ENCODE peak calls at places on chromosome 10, in eight cellular contexts. D is PC-9; V is suprapubic skin; L is fibroblast of mammary gland; A is left lung; W is Calu3; P is CD8-positive, alpha-beta T cell; M is A549. H is an unnamed sample.

GRCh38 chr10:35637456-35637855 is 4.6 kb downstream of the FZD8 start:
- DNase-seq in D (no peak), V (no peak), L (no peak), A (no peak), W (no peak), P (no peak), M (no peak), H (no peak)

GRCh38 chr10:47025540-47026300 is 114.5 kb downstream of the PTPN20 start:
- DNase-seq in D (no peak), V (peak), L (peak), A (peak), W (no peak), P (no peak), M (no peak), H (no peak)

GRCh38 chr10:132617781-132618052 is 80.1 kb downstream of the INPP5A start:
- DNase-seq in D (no peak), V (no peak), L (no peak), A (no peak), W (no peak), P (no peak), M (no peak), H (no peak)

GRCh38 chr10:123459371-123460224 is 206.6 kb upstream of the GPR26 start:
- DNase-seq in D (no peak), V (no peak), L (no peak), A (no peak), W (no peak), P (no peak), M (no peak), H (no peak)

GRCh38 chr10:21260060-21260792 is 265.3 kb downstream of the SKIDA1 start:
- DNase-seq in D (no peak), V (no peak), L (peak), A (no peak), W (no peak), P (no peak), M (no peak), H (no peak)

GRCh38 chr10:59885430-59886134 is 20.8 kb downstream of the CCDC6 start:
- DNase-seq in D (no peak), V (no peak), L (no peak), A (no peak), W (no peak), P (no peak), M (no peak), H (no peak)

GRCh38 chr10:116146374-116146773 is 126.6 kb downstream of the GFRA1 start:
- DNase-seq in D (no peak), V (no peak), L (peak), A (no peak), W (no peak), P (no peak), M (no peak), H (no peak)

GRCh38 chr10:103241262-103242011 is 4.2 kb upstream of the RPEL1 start:
- DNase-seq in D (peak), V (peak), L (peak), A (peak), W (peak), P (no peak), M (peak), H (no peak)

GRCh38 chr10:178208-178607 is 43.0 kb downstream of the ZMYND11 start:
- DNase-seq in D (no peak), V (no peak), L (peak), A (no peak), W (no peak), P (no peak), M (peak), H (peak)

GRCh38 chr10:30842185-30842584 is 189.5 kb downstream of the ZNF438 start:
- DNase-seq in D (no peak), V (no peak), L (no peak), A (no peak), W (no peak), P (no peak), M (no peak), H (no peak)
- TF ChIP-seq CTCF in D (no peak), V (no peak), L (peak), A (no peak), W (no peak), P (no peak), M (no peak), H (no peak)

DNA sequence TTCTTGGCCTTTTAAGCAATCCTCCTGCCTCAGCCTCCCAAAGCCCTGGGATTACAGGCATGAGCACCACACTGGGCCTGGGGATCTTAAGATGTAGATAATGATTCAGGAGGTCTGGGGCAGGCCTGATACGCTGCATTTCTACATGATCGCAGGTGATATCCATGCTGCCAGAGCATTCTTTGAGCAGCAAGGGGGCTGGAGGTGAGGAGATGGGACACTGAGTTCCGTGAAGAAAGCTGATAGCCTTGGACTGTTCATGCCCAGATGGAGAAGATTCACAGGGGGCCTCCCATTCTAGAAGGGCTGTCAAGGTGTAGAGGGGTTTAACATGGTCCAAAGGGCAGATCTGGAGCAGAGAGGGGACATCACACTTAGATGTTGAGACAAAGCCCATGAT is 480.3 kb downstream of the RPS24 start:
- DNase-seq in D (no peak), V (no peak), L (no peak), A (no peak), W (no peak), P (no peak), M (no peak), H (no peak)
- TF ChIP-seq CTCF in D (no peak), V (no peak), L (no peak), A (no peak), W (no peak), P (no peak), M (no peak), H (no peak)

GRCh38 chr10:94443549-94443948 is 41.2 kb downstream of the TBC1D12 start:
- DNase-seq in D (no peak), V (no peak), L (no peak), A (no peak), W (no peak), P (no peak), M (no peak), H (no peak)

GRCh38 chr10:94443052-94443451 is 40.7 kb downstream of the TBC1D12 start:
- DNase-seq in D (no peak), V (no peak), L (no peak), A (no peak), W (no peak), P (no peak), M (no peak), H (no peak)

GRCh38 chr10:94440096-94440495 is 37.8 kb downstream of the TBC1D12 start:
- DNase-seq in D (no peak), V (no peak), L (no peak), A (no peak), W (no peak), P (no peak), M (no peak), H (no peak)

DNA sequence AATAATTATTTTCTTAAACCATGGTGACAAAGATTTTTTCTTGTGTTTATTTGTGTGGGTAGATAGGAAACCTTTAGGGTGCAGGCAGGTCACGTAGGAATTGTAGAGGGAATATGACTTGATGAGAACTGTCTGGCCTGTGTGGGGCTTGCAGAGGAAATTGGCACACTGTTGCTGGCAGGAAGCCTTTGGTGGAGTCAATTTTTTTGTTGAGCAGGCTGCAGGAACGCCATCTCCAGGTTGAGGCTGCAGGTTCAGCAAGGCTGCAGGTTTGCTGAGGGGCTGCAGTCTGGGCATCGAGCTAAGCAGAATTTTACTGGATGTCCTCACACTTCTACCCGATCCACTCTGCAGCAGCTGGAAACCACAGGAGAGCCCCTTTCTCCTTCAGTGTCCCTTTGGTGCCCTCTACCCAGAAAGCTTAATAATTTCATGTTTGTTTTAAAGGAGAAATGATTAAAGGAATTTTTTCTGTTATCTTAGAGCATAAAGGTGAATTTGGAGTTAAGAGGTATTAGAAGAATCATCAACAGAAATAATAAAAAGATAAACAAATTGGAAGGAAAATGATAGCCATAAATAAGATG is 37.0 kb downstream of the TBC1D12 start:
- DNase-seq in D (no peak), V (no peak), L (peak), A (no peak), W (peak), P (no peak), M (peak), H (no peak)
- TF ChIP-seq CTCF in D (no peak), V (no peak), L (no peak), A (no peak), W (no peak), P (no peak), M (no peak), H (peak)

GRCh38 chr10:92420554-92421275 is 129.7 kb downstream of the MARCHF5 start:
- DNase-seq in D (no peak), V (no peak), L (no peak), A (peak), W (no peak), P (no peak), M (no peak), H (no peak)

GRCh38 chr10:92421550-92421949 is 130.6 kb downstream of the MARCHF5 start:
- DNase-seq in D (no peak), V (no peak), L (no peak), A (no peak), W (no peak), P (no peak), M (no peak), H (no peak)

GRCh38 chr10:92418891-92419290 is 127.9 kb downstream of the MARCHF5 start:
- DNase-seq in D (no peak), V (no peak), L (no peak), A (no peak), W (no peak), P (no peak), M (no peak), H (no peak)

GRCh38 chr10:92418221-92418620 is 127.3 kb downstream of the MARCHF5 start:
- DNase-seq in D (no peak), V (no peak), L (no peak), A (no peak), W (no peak), P (no peak), M (no peak), H (no peak)

GRCh38 chr10:92419740-92420553 is 129.0 kb downstream of the MARCHF5 start:
- DNase-seq in D (no peak), V (no peak), L (peak), A (peak), W (no peak), P (no peak), M (no peak), H (no peak)
- TF ChIP-seq CTCF in D (no peak), V (no peak), L (peak), A (peak), W (no peak), P (no peak), M (no peak), H (peak)

GRCh38 chr10:102064868-102065560 is at the start of gene HPS6:
- DNase-seq in D (peak), V (peak), L (peak), A (peak), W (peak), P (peak), M (peak), H (peak)
- TF ChIP-seq CTCF in D (no peak), V (no peak), L (no peak), A (no peak), W (no peak), P (no peak), M (peak), H (peak)

DNA sequence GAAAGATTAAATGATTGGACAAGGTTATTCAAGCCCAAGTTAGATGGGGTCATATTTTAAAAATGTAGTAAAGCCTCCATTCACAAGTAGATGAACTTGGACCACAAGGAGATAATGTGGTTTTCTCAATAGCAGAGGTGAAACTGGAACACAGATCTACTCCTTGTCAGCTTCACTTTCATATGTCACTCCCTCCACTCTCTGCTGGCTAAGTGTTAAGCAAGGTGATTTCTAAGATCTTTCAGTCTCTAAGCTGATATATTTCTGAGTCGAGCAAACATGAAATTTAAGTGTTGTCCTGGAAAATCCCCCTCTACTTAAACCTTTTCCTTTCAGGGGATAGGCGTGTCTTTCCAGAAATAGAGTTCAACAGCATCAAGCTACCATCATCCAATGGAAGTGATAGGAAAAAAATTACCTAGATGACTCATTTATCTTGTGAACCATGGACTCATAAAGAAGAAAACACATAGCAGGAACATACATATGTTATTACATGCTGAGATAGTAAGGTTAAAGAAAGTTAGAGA is 275.0 kb downstream of the PTEN start:
- DNase-seq in D (no peak), V (no peak), L (no peak), A (no peak), W (no peak), P (no peak), M (no peak), H (no peak)
- TF ChIP-seq CTCF in D (no peak), V (no peak), L (no peak), A (no peak), W (no peak), P (no peak), M (no peak), H (no peak)

GRCh38 chr10:22742678-22743077 is 28.3 kb upstream of the PIP4K2A start:
- DNase-seq in D (no peak), V (no peak), L (no peak), A (no peak), W (no peak), P (no peak), M (no peak), H (no peak)

GRCh38 chr10:22737587-22737986 is 23.2 kb upstream of the PIP4K2A start:
- DNase-seq in D (no peak), V (no peak), L (peak), A (no peak), W (no peak), P (no peak), M (no peak), H (no peak)

GRCh38 chr10:22736134-22736533 is 21.8 kb upstream of the PIP4K2A start:
- DNase-seq in D (no peak), V (no peak), L (peak), A (no peak), W (no peak), P (no peak), M (no peak), H (no peak)

GRCh38 chr10:22740180-22740579 is 25.8 kb upstream of the PIP4K2A start:
- DNase-seq in D (no peak), V (no peak), L (peak), A (no peak), W (no peak), P (no peak), M (no peak), H (no peak)
- TF ChIP-seq CTCF in D (no peak), V (no peak), L (peak), A (no peak), W (no peak), P (no peak), M (no peak), H (no peak)